ENCODE peak calls at places on chromosomes 7 and 10, in six cellular contexts. R is colonic mucosa, C is upper lobe of right lung, X is A549, G is uterus, E is body of pancreas. B is an unnamed sample. For H3K4me1 and H3K9me3, the result is how much of the 10 kb centered on the place peaks cover.

GRCh38 chr10:86038371-86038770 is 328.2 kb downstream of the GRID1 start:
- DNase-seq in R (no peak), C (no peak), X (no peak), G (no peak), E (no peak), B (no peak)

GRCh38 chr10:28302012-28302667 is 724 bp downstream of the MPP7 start:
- DNase-seq in R (peak), C (no peak), X (peak), G (no peak), E (peak), B (peak)

GRCh38 chr10:44696496-44696895 is 214.6 kb upstream of the TMEM72 start:
- DNase-seq in R (no peak), C (no peak), X (no peak), G (peak), E (peak), B (no peak)

GRCh38 chr7:26863504-26864308 is 684 bp downstream of the SKAP2 start:
- DNase-seq in R (no peak), C (no peak), X (peak), G (no peak), E (peak), B (no peak)

GRCh38 chr10:116272497-116273221 is at the start of gene GFRA1:
- DNase-seq in R (no peak), C (no peak), X (peak), G (peak), E (peak), B (peak)

GRCh38 chr7:917255-918117 is 37.0 kb downstream of the ADAP1 start:
- DNase-seq in R (no peak), C (peak), X (no peak), G (no peak), E (no peak), B (peak)

GRCh38 chr10:78255214-78255613 is 221.6 kb downstream of the RPS24 start:
- DNase-seq in R (no peak), C (no peak), X (no peak), G (no peak), E (no peak), B (no peak)

GRCh38 chr7:109751241-109751640 is 1181.6 kb downstream of the DNAJB9 start:
- DNase-seq in R (no peak), C (no peak), X (peak), G (no peak), E (no peak), B (no peak)

GRCh38 chr10:133520193-133520738 is 6.9 kb upstream of the CYP2E1 start:
- DNase-seq in R (peak), C (peak), X (peak), G (peak), E (peak), B (peak)

GRCh38 chr10:15140640-15141039 is 27.9 kb downstream of the NMT2 start:
- DNase-seq in R (no peak), C (no peak), X (no peak), G (no peak), E (no peak), B (no peak)

GRCh38 chr10:129035052-129035805 is 431.8 kb upstream of the MGMT start:
- DNase-seq in R (no peak), C (no peak), X (no peak), G (no peak), E (peak), B (no peak)

GRCh38 chr10:11828682-11829284 is 5.6 kb downstream of the PROSER2 start:
- DNase-seq in R (no peak), C (no peak), X (no peak), G (no peak), E (no peak), B (no peak)

GRCh38 chr10:11831520-11831951 is 8.4 kb downstream of the PROSER2 start:
- DNase-seq in R (no peak), C (no peak), X (no peak), G (no peak), E (peak), B (no peak)

GRCh38 chr10:11830836-11831519 is 7.8 kb downstream of the PROSER2 start:
- DNase-seq in R (no peak), C (no peak), X (no peak), G (no peak), E (peak), B (no peak)

GRCh38 chr10:11835061-11835460 is 11.9 kb downstream of the PROSER2 start:
- DNase-seq in R (no peak), C (no peak), X (no peak), G (no peak), E (no peak), B (no peak)

DNA sequence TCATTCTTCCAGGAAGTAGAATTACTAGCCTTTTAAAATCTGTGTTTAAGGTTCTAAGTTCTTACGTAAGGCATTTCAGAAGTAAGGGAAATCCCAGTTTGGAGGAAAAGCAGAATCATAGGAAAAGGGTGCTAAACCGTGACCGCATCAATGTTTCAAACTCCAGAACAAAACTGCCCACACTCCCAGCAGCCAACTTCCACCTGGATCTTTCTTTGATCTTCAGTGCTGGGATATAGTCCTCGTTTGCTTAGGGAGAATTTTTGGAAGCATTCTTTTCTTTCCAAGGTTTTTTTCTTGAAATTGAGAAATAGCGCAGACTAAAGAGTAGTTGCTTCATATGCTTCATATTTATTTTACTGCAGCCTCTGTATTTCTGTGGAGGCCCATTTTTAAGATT is 8.9 kb downstream of the PROSER2 start:
- DNase-seq in R (no peak), C (no peak), X (no peak), G (no peak), E (no peak), B (no peak)
- H3K27ac ChIP-seq in R (no peak), C (peak), X (peak), G (no peak), E (peak), B (no peak)

GRCh38 chr10:50582061-50582460 is 41.7 kb downstream of the SGMS1 start:
- DNase-seq in R (no peak), C (no peak), X (no peak), G (no peak), E (no peak), B (no peak)

GRCh38 chr10:50577681-50578350 is 45.9 kb downstream of the SGMS1 start:
- DNase-seq in R (peak), C (no peak), X (no peak), G (no peak), E (peak), B (peak)

GRCh38 chr10:50578949-50579348 is 44.8 kb downstream of the SGMS1 start:
- DNase-seq in R (no peak), C (no peak), X (no peak), G (no peak), E (no peak), B (no peak)

GRCh38 chr10:50579491-50580259 is 44.1 kb downstream of the SGMS1 start:
- DNase-seq in R (peak), C (no peak), X (no peak), G (no peak), E (peak), B (no peak)

GRCh38 chr10:50580260-50580891 is 43.4 kb downstream of the SGMS1 start:
- DNase-seq in R (no peak), C (no peak), X (no peak), G (no peak), E (no peak), B (no peak)
- H3K4me1 ChIP-seq in R (under half), C (under half), X (under half), G (under half), E (half or more), B (under half)

DNA sequence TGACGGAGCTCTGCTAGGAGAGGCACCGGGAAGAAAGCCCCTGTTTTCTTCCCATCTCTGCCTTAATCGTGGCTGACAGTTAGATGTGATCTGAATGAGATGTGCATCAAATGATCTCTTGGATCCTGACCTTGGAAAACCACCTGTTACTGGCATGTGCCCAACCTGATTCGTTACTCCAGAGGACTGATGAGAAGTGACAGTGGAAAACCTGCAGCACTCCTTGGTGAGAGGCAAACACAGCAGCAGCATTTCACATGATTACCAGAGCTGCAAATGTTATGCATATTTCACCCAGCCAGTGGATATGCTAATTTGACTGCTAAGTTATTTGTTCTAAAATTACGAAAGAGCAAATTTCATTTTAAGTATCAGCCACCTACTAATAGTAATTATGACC is 95.3 kb downstream of the PTPRN2 start:
- DNase-seq in R (no peak), C (no peak), X (no peak), G (no peak), E (no peak), B (no peak)
- H3K9me3 ChIP-seq in R (under half), C (under half), X (under half), G (under half), E (under half), B (under half)

GRCh38 chr7:55254242-55254595 is 110.9 kb upstream of the LANCL2 start:
- DNase-seq in R (peak), C (no peak), X (no peak), G (no peak), E (no peak), B (no peak)
- H3K27ac ChIP-seq in R (no peak), C (no peak), X (peak), G (no peak), E (no peak), B (no peak)

DNA sequence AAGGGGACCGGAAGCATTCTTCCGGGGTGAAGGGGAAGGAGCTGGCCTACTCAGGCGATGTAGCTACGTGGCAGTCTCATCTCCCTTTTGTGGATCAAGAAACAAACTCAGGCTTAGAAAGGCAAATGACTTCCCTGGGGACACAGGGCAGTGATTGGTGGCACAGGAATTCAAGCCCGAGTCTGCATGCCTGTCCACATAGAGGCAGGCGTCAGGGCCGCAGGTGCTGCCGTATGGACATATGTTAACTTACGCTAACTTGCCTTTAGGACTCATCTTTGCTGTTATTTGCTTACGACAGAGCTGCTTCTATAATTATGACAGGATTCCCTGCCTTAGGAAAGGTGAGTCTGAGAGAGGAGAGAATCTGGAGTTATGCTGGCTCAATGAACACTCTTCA is 42.3 kb upstream of the KLF6 start:
- DNase-seq in R (no peak), C (no peak), X (no peak), G (no peak), E (no peak), B (no peak)
- H3K4me1 ChIP-seq in R (under half), C (under half), X (half or more), G (under half), E (under half), B (under half)